ENCODE peak calls at places on chromosomes 16 and 17, in seven cellular contexts. A is adrenal gland, H is PC-3, L is upper lobe of right lung, S is breast epithelium, D is heart right ventricle, T is suprapubic skin. N is an unnamed sample. For H3K4me1, the result is how much of the 10 kb centered on the place peaks cover.

GRCh38 chr16:2471016-2471652 is at the start of gene NTN3:
- DNase-seq in S (no peak), H (peak), A (no peak), T (no peak), D (no peak), L (no peak), N (no peak)

GRCh38 chr17:41190328-41190727 is 641 bp downstream of the KRTAP9-1 start:
- DNase-seq in D (no peak), T (no peak), H (no peak), L (no peak), S (no peak), A (no peak), N (no peak)

GRCh38 chr16:11816123-11816522 is 19.1 kb upstream of the ZC3H7A start:
- DNase-seq in S (no peak), D (no peak), A (no peak), T (no peak), L (no peak), H (no peak), N (no peak)

GRCh38 chr16:84368327-84368996 is at the start of gene ATP2C2:
- DNase-seq in S (peak), T (no peak), L (peak), A (no peak), H (peak), D (no peak), N (no peak)

GRCh38 chr17:36755586-36755985 is 154.2 kb downstream of the MRM1 start:
- DNase-seq in A (peak), L (no peak), S (no peak), H (peak), D (no peak), T (no peak), N (no peak)

GRCh38 chr17:76082326-76083251 is 3.6 kb downstream of the ZACN start:
- DNase-seq in A (no peak), D (no peak), H (no peak), T (no peak), S (no peak), L (peak), N (no peak)

GRCh38 chr17:17533901-17534441 is 37.8 kb upstream of the RASD1 start:
- DNase-seq in S (peak), A (no peak), T (no peak), L (no peak), H (peak), D (no peak), N (no peak)

GRCh38 chr17:75260679-75261335 is 599 bp downstream of the GGA3 start:
- DNase-seq in S (no peak), T (no peak), H (peak), D (no peak), L (no peak), A (no peak), N (no peak)

GRCh38 chr16:81546781-81547180 is 102.2 kb downstream of the CMIP start:
- DNase-seq in L (peak), D (no peak), S (no peak), A (no peak), T (no peak), H (no peak), N (no peak)

GRCh38 chr16:20084624-20085226 is 11.0 kb upstream of the GPR139 start:
- DNase-seq in D (no peak), S (no peak), A (no peak), H (peak), L (no peak), T (no peak), N (no peak)

GRCh38 chr16:15900901-15901465 is 12.6 kb upstream of the CEP20 start:
- DNase-seq in A (no peak), D (no peak), L (no peak), S (no peak), T (no peak), H (no peak), N (no peak)

GRCh38 chr17:48500435-48501426 is 30.1 kb downstream of the HOXB1 start:
- DNase-seq in D (no peak), A (no peak), T (no peak), L (no peak), S (no peak), H (peak), N (no peak)

GRCh38 chr16:8130197-8130596 is 460.1 kb downstream of the TMEM114 start:
- DNase-seq in D (no peak), A (no peak), T (no peak), L (no peak), H (no peak), S (no peak), N (no peak)

GRCh38 chr16:67101683-67102082 is 8.1 kb upstream of the PHAF1 start:
- DNase-seq in L (no peak), H (no peak), S (no peak), D (no peak), T (no peak), A (no peak), N (no peak)

GRCh38 chr17:21282231-21282630 is 2.3 kb upstream of the MAP2K3 start:
- DNase-seq in L (no peak), H (peak), D (no peak), A (peak), T (no peak), S (no peak), N (peak)

GRCh38 chr17:75594499-75595283 is 7.1 kb downstream of the MYO15B start:
- DNase-seq in H (no peak), S (no peak), T (no peak), D (no peak), A (no peak), L (peak), N (no peak)

GRCh38 chr17:41773190-41773588 is 13.3 kb downstream of the JUP start:
- DNase-seq in H (peak), S (peak), L (peak), A (peak), D (peak), T (no peak), N (peak)

GRCh38 chr17:78313735-78314648 is 45.9 kb downstream of the SOCS3 start:
- DNase-seq in T (no peak), A (peak), H (peak), L (peak), D (peak), S (peak), N (no peak)

GRCh38 chr16:67552476-67552875 is 9.8 kb upstream of the CTCF start:
- DNase-seq in A (peak), T (no peak), D (no peak), S (no peak), L (no peak), H (no peak), N (no peak)

GRCh38 chr16:23119570-23119969 is 29.7 kb downstream of the USP31 start:
- DNase-seq in T (no peak), D (no peak), H (no peak), L (no peak), S (no peak), A (no peak), N (no peak)

GRCh38 chr16:66485361-66485760 is 58.3 kb downstream of the BEAN1 start:
- DNase-seq in D (no peak), L (no peak), H (no peak), T (no peak), A (peak), S (peak), N (no peak)

GRCh38 chr16:5580320-5580719 is 482.7 kb upstream of the EEF2KMT start:
- DNase-seq in D (no peak), H (no peak), S (no peak), L (no peak), T (no peak), A (no peak), N (no peak)

GRCh38 chr17:73657473-73658116 is 13.3 kb upstream of the SDK2 start:
- DNase-seq in S (no peak), T (no peak), H (peak), A (peak), D (peak), L (peak), N (no peak)

GRCh38 chr16:64545769-64546168 is 576.1 kb downstream of the CDH11 start:
- DNase-seq in D (no peak), L (no peak), T (no peak), A (no peak), H (peak), S (no peak), N (no peak)

GRCh38 chr17:40598021-40598927 is 33.0 kb upstream of the CCR7 start:
- DNase-seq in T (no peak), A (no peak), L (peak), S (no peak), H (no peak), D (no peak), N (no peak)

GRCh38 chr17:12985431-12986285 is 32.2 kb downstream of the ELAC2 start:
- DNase-seq in T (no peak), D (no peak), A (no peak), S (no peak), H (no peak), L (no peak), N (no peak)

GRCh38 chr16:13645525-13645924 is 274.4 kb upstream of the ERCC4 start:
- DNase-seq in A (no peak), T (no peak), L (no peak), D (no peak), H (no peak), S (no peak), N (no peak)

GRCh38 chr17:57861000-57861736 is 11.3 kb upstream of the MRPS23 start:
- DNase-seq in S (no peak), A (peak), D (peak), L (peak), H (peak), T (no peak), N (no peak)

GRCh38 chr16:11909653-11910551 is 5.9 kb downstream of the GSPT1 start:
- DNase-seq in D (no peak), S (no peak), L (no peak), H (no peak), A (no peak), T (no peak), N (no peak)

GRCh38 chr17:31527606-31528005 is 136.1 kb downstream of the RAB11FIP4 start:
- DNase-seq in H (no peak), L (no peak), A (no peak), D (no peak), S (no peak), T (no peak), N (no peak)

GRCh38 chr16:65305588-65305987 is 183.7 kb upstream of the CDH11 start:
- DNase-seq in S (no peak), A (no peak), H (no peak), T (no peak), L (no peak), D (no peak), N (no peak)

DNA sequence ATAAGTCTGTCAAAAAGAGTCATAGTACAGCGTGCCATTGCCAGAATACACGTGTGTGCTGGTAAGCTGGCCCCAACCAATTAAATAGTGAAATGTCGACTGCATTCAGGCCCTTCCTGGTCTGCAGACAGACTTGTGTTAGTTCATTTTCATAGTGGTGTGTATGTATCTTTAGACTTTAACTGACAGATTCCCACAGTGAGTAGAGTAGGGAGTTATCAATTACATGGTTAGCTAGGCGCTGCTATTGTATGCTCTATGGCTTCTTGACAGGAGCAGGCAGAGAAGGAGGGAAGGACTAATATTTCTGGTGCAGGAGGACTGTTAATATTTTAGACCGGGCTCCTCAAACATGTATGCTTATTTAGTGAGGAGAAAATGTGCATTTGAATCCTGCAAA is 618.2 kb downstream of the MAF start:
- DNase-seq in T (no peak), A (no peak), S (no peak), H (no peak), D (no peak), L (no peak), N (no peak)
- H3K4me1 ChIP-seq in T (under half), A (under half), S (under half), H (under half), D (under half), L (under half), N (under half)

GRCh38 chr16:86578499-86579267 is at the start of gene FOXL1:
- DNase-seq in H (no peak), T (no peak), S (no peak), A (no peak), D (peak), L (no peak), N (no peak)
- H3K4me3 ChIP-seq in H (peak), T (peak), S (peak), A (peak), D (peak), L (peak), N (peak)

GRCh38 chr17:63032141-63032540 is 66.1 kb downstream of the TANC2 start:
- DNase-seq in S (no peak), T (no peak), L (no peak), A (no peak), D (no peak), H (no peak), N (no peak)

GRCh38 chr17:63035271-63035670 is 69.2 kb downstream of the TANC2 start:
- DNase-seq in A (no peak), D (no peak), T (no peak), H (peak), S (no peak), L (no peak), N (no peak)

GRCh38 chr17:63039342-63039741 is 73.3 kb downstream of the TANC2 start:
- DNase-seq in D (no peak), H (peak), T (no peak), L (no peak), S (no peak), A (no peak), N (no peak)

GRCh38 chr17:63033142-63033541 is 67.1 kb downstream of the TANC2 start:
- DNase-seq in A (no peak), L (no peak), T (no peak), D (no peak), S (no peak), H (no peak), N (no peak)

DNA sequence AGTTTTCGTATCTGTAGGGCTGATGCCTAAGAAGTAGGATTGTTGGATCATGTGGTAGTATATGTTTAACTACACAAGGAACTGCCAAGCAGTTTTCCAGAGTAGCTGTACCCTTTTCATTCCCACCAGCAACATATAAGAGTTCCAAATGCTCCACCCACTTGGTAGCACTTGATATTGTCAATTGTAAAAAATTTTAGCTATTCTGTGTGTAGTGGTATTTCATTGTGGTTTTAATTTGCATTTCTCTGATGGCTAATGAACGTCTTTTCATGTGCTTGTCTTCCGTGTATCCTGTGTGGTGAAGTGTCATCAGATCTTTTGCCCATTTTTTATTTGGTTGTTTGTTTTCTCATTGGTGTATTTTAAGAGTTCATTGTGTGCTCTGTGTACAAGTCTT is 69.7 kb downstream of the TANC2 start:
- DNase-seq in D (no peak), L (no peak), A (no peak), T (no peak), S (no peak), H (no peak), N (no peak)
- H3K27ac ChIP-seq in D (no peak), L (no peak), A (no peak), T (no peak), S (no peak), H (peak), N (no peak)

GRCh38 chr16:73051216-73051615 is 3.3 kb upstream of the ZFHX3 start:
- DNase-seq in L (no peak), S (no peak), D (no peak), A (no peak), H (no peak), T (no peak), N (no peak)
- H3K4me1 ChIP-seq in L (half or more), S (under half), D (half or more), A (half or more), H (half or more), T (under half), N (under half)

GRCh38 chr17:51672058-51672457 is 411.7 kb downstream of the UTP18 start:
- DNase-seq in T (no peak), L (no peak), A (no peak), D (no peak), H (peak), S (no peak), N (no peak)
- H3K4me3 ChIP-seq in T (no peak), L (no peak), A (no peak), D (no peak), H (no peak), S (no peak), N (no peak)

DNA sequence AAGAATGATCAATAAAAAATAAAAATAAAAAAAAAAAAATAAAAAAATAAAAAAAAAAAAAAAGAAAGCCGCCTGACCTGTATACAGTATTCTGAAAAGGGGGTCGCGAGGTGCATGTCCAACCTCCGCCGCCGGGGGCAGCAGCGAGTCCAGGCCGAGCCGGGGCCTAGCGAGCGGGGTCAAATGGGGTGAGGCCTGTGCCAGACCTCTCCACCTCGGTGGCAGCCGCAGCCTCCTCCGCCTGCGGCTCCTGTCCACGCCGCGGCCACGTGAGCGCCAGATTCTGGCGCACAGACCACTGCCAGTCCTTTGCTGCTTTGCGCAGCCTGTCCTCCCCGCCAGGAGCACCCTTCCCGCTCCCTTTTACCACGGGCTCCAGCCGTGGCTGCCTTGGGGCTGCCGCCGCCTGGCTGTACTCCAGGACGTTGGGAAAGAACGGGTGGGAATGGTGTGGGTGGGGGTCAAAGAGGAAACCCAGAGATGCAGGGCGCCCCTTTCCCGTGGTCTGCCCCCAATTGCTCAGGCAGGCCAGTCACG is 2.4 kb upstream of the BCKDK start:
- DNase-seq in A (peak), S (peak), T (peak), L (peak), H (peak), D (peak), N (no peak)
- H3K27ac ChIP-seq in A (peak), S (peak), T (no peak), L (peak), H (no peak), D (peak), N (peak)

GRCh38 chr17:2054262-2054739 is 602 bp upstream of the HIC1 start:
- DNase-seq in H (peak), L (no peak), D (no peak), A (peak), S (no peak), T (no peak), N (no peak)
- H3K4me1 ChIP-seq in H (under half), L (under half), D (half or more), A (under half), S (under half), T (half or more), N (under half)

DNA sequence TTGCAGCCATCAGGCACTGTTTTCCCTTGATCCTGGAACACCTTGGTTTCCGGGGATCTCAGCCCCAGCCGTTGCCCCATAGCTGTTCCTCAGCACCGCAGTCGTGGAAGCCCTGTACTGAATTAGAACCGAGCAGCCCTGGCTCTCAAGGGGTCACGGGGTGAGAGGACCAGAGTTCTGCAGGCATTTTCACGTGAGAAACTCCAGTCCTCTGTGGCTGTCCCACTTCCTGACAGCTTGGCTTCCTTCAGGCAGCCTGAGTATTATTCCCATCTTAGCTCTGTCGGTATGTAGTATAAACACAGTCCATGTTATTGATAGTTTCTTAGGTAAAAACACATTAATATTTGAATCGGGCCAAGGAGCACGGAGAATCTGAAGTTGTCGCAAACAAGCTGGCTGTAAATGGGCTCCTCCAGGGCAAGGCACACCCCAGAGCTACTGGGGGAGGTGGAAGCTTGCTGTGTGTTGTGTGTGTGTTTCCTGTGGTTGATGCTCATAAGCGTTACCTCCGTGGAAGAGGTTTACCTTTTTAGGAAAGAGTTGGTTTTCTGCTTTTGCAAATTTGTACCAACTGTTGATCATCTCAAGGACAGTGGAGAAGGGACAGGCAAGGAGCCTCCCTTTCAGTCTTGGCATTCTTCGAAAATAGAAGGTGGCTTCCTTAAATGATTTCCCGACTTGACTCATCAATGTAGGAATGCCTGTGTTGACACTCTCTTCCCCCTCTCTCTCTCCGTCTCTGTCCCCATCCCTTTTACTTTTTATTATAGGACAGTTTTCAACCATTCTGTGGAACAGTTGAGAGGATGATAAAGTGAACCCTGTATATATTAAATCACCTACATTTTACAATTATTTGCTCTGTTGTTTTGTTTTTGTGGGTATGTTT is 208.9 kb upstream of the CHMP6 start:
- DNase-seq in L (no peak), A (no peak), S (no peak), T (peak), D (no peak), H (no peak), N (peak)
- H3K4me3 ChIP-seq in L (no peak), A (no peak), S (no peak), T (no peak), D (no peak), H (no peak), N (no peak)

GRCh38 chr16:72722552-72722951 is 325.4 kb downstream of the ZFHX3 start:
- DNase-seq in T (no peak), L (no peak), S (no peak), A (no peak), H (no peak), D (no peak), N (no peak)

GRCh38 chr16:72723781-72724180 is 324.1 kb downstream of the ZFHX3 start:
- DNase-seq in A (no peak), H (peak), T (no peak), D (no peak), S (no peak), L (no peak), N (no peak)

GRCh38 chr16:72725643-72726042 is 322.3 kb downstream of the ZFHX3 start:
- DNase-seq in T (no peak), S (no peak), L (no peak), A (no peak), D (no peak), H (no peak), N (no peak)

GRCh38 chr16:72721981-72722380 is 325.9 kb downstream of the ZFHX3 start:
- DNase-seq in H (no peak), T (no peak), L (no peak), S (no peak), D (no peak), A (no peak), N (no peak)
- H3K27ac ChIP-seq in H (no peak), T (no peak), L (no peak), S (no peak), D (no peak), A (no peak), N (no peak)

N was measured in ascending aorta.